ENCODE peak calls at places on chromosomes 1 and 21, in five cellular contexts. E is fibroblast of villous mesenchyme, I is AG04450, K is GM12892, O is NCI-H460. N is an unnamed sample.

GRCh38 chr1:110605446-110605845 is 712 bp downstream of the KCNA2 start:
- DNase-seq in I (no peak), K (no peak), E (no peak), O (no peak), N (no peak)

GRCh38 chr1:115437146-115437639 is 99.1 kb upstream of the NGF start:
- DNase-seq in I (no peak), E (no peak), O (no peak), K (no peak), N (no peak)

GRCh38 chr21:32426592-32427051 is 14.1 kb downstream of the EVA1C start:
- DNase-seq in I (no peak), O (no peak), K (no peak), E (peak; percentile 62), N (no peak)

GRCh38 chr1:76074321-76075187 is at the start of gene ST6GALNAC3:
- DNase-seq in K (peak; percentile 40), O (peak; percentile 43), E (peak; percentile 53), I (peak; percentile 16), N (no peak)

GRCh38 chr1:2976180-2976562 is 45.1 kb upstream of the ACTRT2 start:
- DNase-seq in O (no peak), I (no peak), E (no peak), K (no peak), N (no peak)

GRCh38 chr1:112358798-112359408 is 37.1 kb upstream of the CTTNBP2NL start:
- DNase-seq in O (peak; percentile 33), E (peak; percentile 59), I (peak; percentile 15), K (peak; percentile 20), N (no peak)

GRCh38 chr1:95407864-95408291 is 173.9 kb downstream of the RWDD3 start:
- DNase-seq in K (no peak), O (no peak), I (no peak), E (no peak), N (no peak)

GRCh38 chr1:53600486-53600885 is 138.5 kb downstream of the GLIS1 start:
- DNase-seq in E (no peak), I (no peak), K (no peak), O (no peak), N (no peak)

GRCh38 chr21:28737671-28738279 is 254.9 kb downstream of the LTN1 start:
- DNase-seq in E (peak; percentile 29), K (no peak), O (no peak), I (no peak), N (no peak)

GRCh38 chr21:25281134-25281533 is 326.1 kb downstream of the MRPL39 start:
- DNase-seq in K (no peak), I (no peak), E (no peak), O (no peak), N (no peak)

GRCh38 chr1:183306317-183307042 is 111.7 kb downstream of the NMNAT2 start:
- DNase-seq in I (no peak), K (no peak), O (peak; percentile 12), E (no peak), N (no peak)

GRCh38 chr1:198908995-198909394 is 270.2 kb downstream of the PTPRC start:
- DNase-seq in E (peak; percentile 31), O (no peak), I (no peak), K (no peak), N (no peak)

GRCh38 chr1:227218870-227219578 is 99.3 kb downstream of the CDC42BPA start:
- DNase-seq in E (no peak), K (no peak), I (no peak), O (no peak), N (no peak)

GRCh38 chr21:43597052-43597451 is 62.2 kb downstream of the HSF2BP start:
- DNase-seq in E (peak; percentile 83), O (no peak), I (no peak), K (no peak), N (no peak)

GRCh38 chr1:201176931-201177330 is 13.7 kb upstream of the IGFN1 start:
- DNase-seq in K (no peak), I (no peak), E (no peak), O (no peak), N (no peak)

GRCh38 chr1:19038732-19039131 is 82.3 kb upstream of the IFFO2 start:
- DNase-seq in I (no peak), E (no peak), O (no peak), K (no peak), N (no peak)

GRCh38 chr1:3948344-3948743 is 48.3 kb upstream of the C1orf174 start:
- DNase-seq in E (no peak), I (no peak), O (no peak), K (no peak), N (no peak)

GRCh38 chr21:15638856-15639549 is 90.8 kb upstream of the USP25 start:
- DNase-seq in E (peak; percentile 9), I (no peak), O (no peak), K (no peak), N (no peak)

GRCh38 chr1:26027716-26028489 is 6.3 kb downstream of the EXTL1 start:
- DNase-seq in I (no peak), O (no peak), E (no peak), K (no peak), N (no peak)

GRCh38 chr1:24003331-24003972 is 23.3 kb upstream of the SRSF10 start:
- DNase-seq in O (no peak), I (no peak), K (no peak), E (peak; percentile 60), N (no peak)

GRCh38 chr1:110513511-110513910 is 5.5 kb downstream of the KCNA10 start:
- DNase-seq in O (no peak), E (no peak), K (no peak), I (no peak), N (no peak)

GRCh38 chr1:245690946-245691456 is 536.2 kb downstream of the KIF26B start:
- DNase-seq in E (no peak), K (no peak), I (no peak), O (no peak), N (no peak)

GRCh38 chr1:197393105-197393504 is 125.1 kb downstream of the CRB1 start:
- DNase-seq in O (no peak), K (no peak), E (no peak), I (no peak), N (no peak)

GRCh38 chr1:64469977-64470669 is at the start of gene CACHD1:
- DNase-seq in I (peak; percentile 33), O (peak; percentile 53), K (peak; percentile 45), E (peak; percentile 57), N (peak; percentile 43)

GRCh38 chr21:41672543-41672915 is 94.3 kb downstream of the RIPK4 start:
- DNase-seq in O (no peak), I (no peak), K (no peak), E (no peak), N (no peak)

GRCh38 chr1:196651637-196652215 is at the start of gene CFH:
- DNase-seq in O (no peak), E (peak; percentile 74), I (peak; percentile 71), K (no peak), N (peak; percentile 48)